ENCODE peak calls at places on chromosomes 13 and 19, in four cellular contexts. K, S, D and H are unnamed samples.

GRCh38 chr13:95083758-95084157 is 217.5 kb downstream of the ABCC4 start:
- DNase-seq in K (peak; percentile 17), S (peak; percentile 88), D (no peak), H (peak; percentile 86)

GRCh38 chr13:60583911-60584753 is 187.1 kb downstream of the TDRD3 start:
- DNase-seq in K (peak; percentile 6), S (peak; percentile 43), D (no peak), H (no peak)

GRCh38 chr13:24168392-24168750 is 7.9 kb downstream of the SPATA13 start:
- DNase-seq in K (no peak), S (no peak), D (no peak), H (no peak)

GRCh38 chr13:30584332-30584731 is 33.4 kb upstream of the USPL1 start:
- DNase-seq in K (no peak), S (no peak), D (no peak), H (no peak)

GRCh38 chr19:15101479-15102082 is 5.6 kb upstream of the SYDE1 start:
- DNase-seq in K (peak; percentile 48), S (peak; percentile 66), D (no peak), H (peak; percentile 23)

GRCh38 chr19:48819366-48819816 is 8.6 kb upstream of the BCAT2 start:
- DNase-seq in K (peak; percentile 89), S (peak; percentile 89), D (peak; percentile 92), H (peak; percentile 66)

GRCh38 chr19:13156968-13157882 is 7.0 kb downstream of the IER2 start:
- DNase-seq in K (peak; percentile 38), S (no peak), D (no peak), H (no peak)

GRCh38 chr13:111926501-111927180 is 140.3 kb upstream of the SOX1 start:
- DNase-seq in K (no peak), S (no peak), D (no peak), H (no peak)

GRCh38 chr19:2215281-2215751 is 20.8 kb downstream of the PLEKHJ1 start:
- DNase-seq in K (no peak), S (no peak), D (no peak), H (no peak)

GRCh38 chr13:108077284-108077683 is 138.1 kb downstream of the LIG4 start:
- DNase-seq in K (no peak), S (no peak), D (no peak), H (no peak)

GRCh38 chr13:26813626-26814348 is 53.2 kb upstream of the GPR12 start:
- DNase-seq in K (no peak), S (peak; percentile 44), D (peak; percentile 67), H (peak; percentile 13)

GRCh38 chr19:15591796-15592195 is 23.2 kb upstream of the CYP4F8 start:
- DNase-seq in K (no peak), S (no peak), D (no peak), H (no peak)

GRCh38 chr19:38047641-38048040 is 140.6 kb downstream of the SIPA1L3 start:
- DNase-seq in K (no peak), S (no peak), D (no peak), H (no peak)

GRCh38 chr13:39407138-39407537 is 195.9 kb downstream of the LHFPL6 start:
- DNase-seq in K (no peak), S (no peak), D (no peak), H (no peak)

GRCh38 chr13:99093997-99094396 is 106.7 kb upstream of the UBAC2 start:
- DNase-seq in K (no peak), S (peak; percentile 45), D (no peak), H (peak; percentile 31)